ENCODE peak calls at places on chromosomes 7 and 10, in five cellular contexts. One of them, this sample, is unnamed.
A peak's percentile ranks its signal among the peaks of the same experiment; 100 is the strongest.

GRCh38 chr7:138658889-138659288 is 42.3 kb downstream of the SVOPL start:
- DNase-seq in WTC11: no peak
- DNase-seq in A549: no peak
- DNase-seq in K562: no peak
- DNase-seq in HCT116: no peak
- DNase-seq in this sample: no peak

GRCh38 chr7:50658696-50659095 is 93.5 kb upstream of the DDC start:
- DNase-seq in HCT116: no peak
- DNase-seq in K562: no peak
- DNase-seq in WTC11: no peak
- DNase-seq in A549: no peak
- DNase-seq in this sample: no peak

GRCh38 chr10:36534471-36535002 is 590.9 kb upstream of the ANKRD30A start:
- DNase-seq in HCT116: no peak
- DNase-seq in A549: peak; percentile 3
- DNase-seq in K562: no peak
- DNase-seq in WTC11: no peak
- DNase-seq in this sample: peak; percentile 94

GRCh38 chr7:10919923-10920322 is 53.7 kb upstream of the PHF14 start:
- DNase-seq in A549: no peak
- DNase-seq in HCT116: no peak
- DNase-seq in WTC11: no peak
- DNase-seq in K562: no peak
- DNase-seq in this sample: no peak

GRCh38 chr7:158829021-158829341 is 328 bp downstream of the ESYT2 start:
- DNase-seq in A549: peak; percentile 60
- DNase-seq in WTC11: peak; percentile 63
- DNase-seq in HCT116: no peak
- DNase-seq in K562: no peak
- DNase-seq in this sample: peak; percentile 91

GRCh38 chr7:92944633-92945032 is 108.3 kb upstream of the CDK6 start:
- DNase-seq in A549: no peak
- DNase-seq in HCT116: no peak
- DNase-seq in K562: no peak
- DNase-seq in WTC11: no peak
- DNase-seq in this sample: no peak

GRCh38 chr7:121023683-121024507 is 35.4 kb downstream of the CPED1 start:
- DNase-seq in WTC11: no peak
- DNase-seq in A549: no peak
- DNase-seq in HCT116: no peak
- DNase-seq in K562: no peak
- DNase-seq in this sample: no peak

GRCh38 chr10:89207801-89208551 is 859 bp upstream of the CH25H start:
- DNase-seq in A549: peak; percentile 19
- DNase-seq in WTC11: peak; percentile 49
- DNase-seq in HCT116: no peak
- DNase-seq in K562: no peak
- DNase-seq in this sample: peak; percentile 43

GRCh38 chr10:71351628-71352319 is 32.7 kb downstream of the SLC29A3 start:
- DNase-seq in WTC11: no peak
- DNase-seq in K562: no peak
- DNase-seq in HCT116: no peak
- DNase-seq in A549: no peak
- DNase-seq in this sample: no peak

GRCh38 chr10:8034666-8035640 is 19.5 kb upstream of the GATA3 start:
- DNase-seq in K562: no peak
- DNase-seq in WTC11: no peak
- DNase-seq in A549: no peak
- DNase-seq in HCT116: no peak
- DNase-seq in this sample: no peak

GRCh38 chr7:22587322-22587721 is 87.3 kb upstream of the STEAP1B start:
- DNase-seq in HCT116: no peak
- DNase-seq in WTC11: no peak
- DNase-seq in K562: no peak
- DNase-seq in A549: no peak
- DNase-seq in this sample: peak; percentile 53

GRCh38 chr10:35353399-35353798 is 17.1 kb downstream of the CCNY start:
- DNase-seq in HCT116: no peak
- DNase-seq in WTC11: no peak
- DNase-seq in A549: no peak
- DNase-seq in K562: no peak
- DNase-seq in this sample: no peak

GRCh38 chr7:97145068-97145467 is 27.6 kb downstream of the SDHAF3 start:
- DNase-seq in WTC11: no peak
- DNase-seq in A549: no peak
- DNase-seq in K562: no peak
- DNase-seq in HCT116: no peak
- DNase-seq in this sample: peak; percentile 56

GRCh38 chr7:82443801-82444219 is 233 bp upstream of the CACNA2D1 start:
- DNase-seq in WTC11: peak; percentile 78
- DNase-seq in HCT116: no peak
- DNase-seq in A549: peak; percentile 84
- DNase-seq in K562: no peak
- DNase-seq in this sample: peak; percentile 68

GRCh38 chr10:2978574-2979266 is 88.6 kb upstream of the PFKP start:
- DNase-seq in WTC11: no peak
- DNase-seq in A549: no peak
- DNase-seq in HCT116: no peak
- DNase-seq in K562: no peak
- DNase-seq in this sample: no peak

GRCh38 chr7:79876769-79877362 is 257.8 kb upstream of the GNAI1 start:
- DNase-seq in HCT116: no peak
- DNase-seq in K562: no peak
- DNase-seq in WTC11: no peak
- DNase-seq in A549: no peak
- DNase-seq in this sample: peak; percentile 16

GRCh38 chr7:138625084-138625848 is 75.9 kb downstream of the SVOPL start:
- DNase-seq in K562: no peak
- DNase-seq in WTC11: no peak
- DNase-seq in HCT116: no peak
- DNase-seq in A549: no peak
- DNase-seq in this sample: peak; percentile 74

GRCh38 chr10:44997105-44997748 is 3.5 kb upstream of the ZNF22 start:
- DNase-seq in HCT116: no peak
- DNase-seq in K562: no peak
- DNase-seq in A549: no peak
- DNase-seq in WTC11: no peak
- DNase-seq in this sample: no peak

GRCh38 chr10:44995914-44996633 is 4.6 kb upstream of the ZNF22 start:
- DNase-seq in WTC11: no peak
- DNase-seq in A549: no peak
- DNase-seq in K562: no peak
- DNase-seq in HCT116: no peak
- DNase-seq in this sample: peak; percentile 59

GRCh38 chr10:44993922-44994751 is 6.6 kb upstream of the ZNF22 start:
- DNase-seq in A549: no peak
- DNase-seq in HCT116: no peak
- DNase-seq in K562: no peak
- DNase-seq in WTC11: no peak
- DNase-seq in this sample: no peak

GRCh38 chr10:44994752-44995530 is 5.8 kb upstream of the ZNF22 start:
- DNase-seq in HCT116: no peak
- DNase-seq in WTC11: no peak
- DNase-seq in K562: no peak
- DNase-seq in A549: no peak
- DNase-seq in this sample: no peak

GRCh38 chr10:44995581-44995913 is 5.2 kb upstream of the ZNF22 start:
- DNase-seq in K562: no peak
- DNase-seq in A549: no peak
- DNase-seq in HCT116: no peak
- DNase-seq in WTC11: no peak
- DNase-seq in this sample: peak; percentile 68
- TF ChIP-seq MAX in K562: no peak
- TF ChIP-seq MAX in A549: no peak
- TF ChIP-seq MAX in HCT116: no peak
- TF ChIP-seq MAX in WTC11: no peak
- TF ChIP-seq MAX in this sample: no peak

DNA sequence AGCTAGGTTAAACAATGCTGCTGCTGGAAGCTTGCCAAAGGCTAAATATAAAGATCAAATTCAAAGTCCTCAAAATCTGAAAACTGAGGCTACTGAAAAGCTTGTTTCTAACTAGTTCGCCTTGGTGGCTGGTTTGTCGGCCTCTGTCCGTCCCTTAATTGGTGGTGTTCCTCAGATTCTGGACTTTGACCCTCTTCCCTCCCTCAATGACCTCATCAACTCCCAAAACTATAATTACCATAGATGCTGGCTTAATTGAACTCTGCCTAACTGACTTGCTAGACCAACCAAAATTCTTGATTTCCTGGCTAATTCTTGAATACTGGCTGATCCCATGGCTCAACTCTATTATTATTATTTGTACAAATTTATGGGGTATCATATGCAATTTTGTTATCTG is 15.6 kb downstream of the ARHGAP21 start:
- DNase-seq in WTC11: no peak
- DNase-seq in HCT116: no peak
- DNase-seq in A549: no peak
- DNase-seq in K562: no peak
- DNase-seq in this sample: no peak
- TF ChIP-seq MAX in WTC11: no peak
- TF ChIP-seq MAX in HCT116: no peak
- TF ChIP-seq MAX in A549: no peak
- TF ChIP-seq MAX in K562: no peak
- TF ChIP-seq MAX in this sample: no peak

GRCh38 chr10:128036746-128037542 is 89.3 kb downstream of the MKI67 start:
- DNase-seq in HCT116: peak; percentile 10
- DNase-seq in A549: no peak
- DNase-seq in K562: no peak
- DNase-seq in WTC11: no peak
- DNase-seq in this sample: no peak
- TF ChIP-seq MAX in HCT116: peak; percentile 76
- TF ChIP-seq MAX in A549: no peak
- TF ChIP-seq MAX in K562: no peak
- TF ChIP-seq MAX in WTC11: no peak
- TF ChIP-seq MAX in this sample: no peak

DNA sequence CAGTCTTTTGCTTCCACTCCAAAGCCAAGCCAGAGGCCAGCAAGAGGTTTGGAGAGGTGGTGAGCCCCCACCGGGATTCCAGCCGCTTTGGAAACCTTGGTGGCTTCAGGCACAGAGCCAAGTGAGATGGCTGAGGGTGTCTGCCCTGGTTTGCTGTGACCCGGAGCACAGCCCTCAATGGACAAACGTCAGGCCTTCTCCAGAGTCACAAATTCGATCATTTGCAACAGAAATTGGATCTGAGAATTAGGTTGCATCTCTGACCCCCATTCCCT is 885 bp upstream of the NKX1-2 start:
- DNase-seq in WTC11: no peak
- DNase-seq in A549: no peak
- DNase-seq in HCT116: no peak
- DNase-seq in K562: no peak
- DNase-seq in this sample: no peak
- TF ChIP-seq MAX in WTC11: no peak
- TF ChIP-seq MAX in A549: no peak
- TF ChIP-seq MAX in HCT116: no peak
- TF ChIP-seq MAX in K562: no peak
- TF ChIP-seq MAX in this sample: no peak

GRCh38 chr7:44590910-44591309 is 8.9 kb upstream of the TMED4 start:
- DNase-seq in WTC11: no peak
- DNase-seq in A549: no peak
- DNase-seq in K562: no peak
- DNase-seq in HCT116: no peak
- DNase-seq in this sample: no peak
- TF ChIP-seq MAX in WTC11: no peak
- TF ChIP-seq MAX in A549: no peak
- TF ChIP-seq MAX in K562: no peak
- TF ChIP-seq MAX in HCT116: no peak
- TF ChIP-seq MAX in this sample: no peak

DNA sequence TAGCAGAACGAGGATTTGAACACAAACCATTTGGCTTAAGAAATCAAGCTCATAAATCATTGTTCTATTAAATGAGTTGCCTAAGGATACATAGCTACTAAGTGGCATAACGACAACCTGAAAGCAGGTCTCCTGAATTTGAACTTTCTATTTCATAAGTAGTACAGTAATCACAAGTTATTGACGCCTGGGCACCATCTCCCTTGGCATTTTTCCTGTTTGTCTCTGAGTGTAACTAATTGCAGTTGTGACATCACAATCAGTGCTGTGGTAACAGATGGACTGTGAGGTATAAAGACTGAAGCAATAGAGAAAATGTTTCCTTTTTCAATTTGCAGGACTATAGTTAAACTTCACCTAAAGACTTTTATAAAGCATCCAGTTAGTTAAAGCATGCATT is 6.4 kb upstream of the CSTF2T start:
- DNase-seq in K562: no peak
- DNase-seq in WTC11: no peak
- DNase-seq in A549: no peak
- DNase-seq in HCT116: no peak
- DNase-seq in this sample: no peak
- TF ChIP-seq MAX in K562: no peak
- TF ChIP-seq MAX in WTC11: no peak
- TF ChIP-seq MAX in A549: no peak
- TF ChIP-seq MAX in HCT116: no peak
- TF ChIP-seq MAX in this sample: no peak

DNA sequence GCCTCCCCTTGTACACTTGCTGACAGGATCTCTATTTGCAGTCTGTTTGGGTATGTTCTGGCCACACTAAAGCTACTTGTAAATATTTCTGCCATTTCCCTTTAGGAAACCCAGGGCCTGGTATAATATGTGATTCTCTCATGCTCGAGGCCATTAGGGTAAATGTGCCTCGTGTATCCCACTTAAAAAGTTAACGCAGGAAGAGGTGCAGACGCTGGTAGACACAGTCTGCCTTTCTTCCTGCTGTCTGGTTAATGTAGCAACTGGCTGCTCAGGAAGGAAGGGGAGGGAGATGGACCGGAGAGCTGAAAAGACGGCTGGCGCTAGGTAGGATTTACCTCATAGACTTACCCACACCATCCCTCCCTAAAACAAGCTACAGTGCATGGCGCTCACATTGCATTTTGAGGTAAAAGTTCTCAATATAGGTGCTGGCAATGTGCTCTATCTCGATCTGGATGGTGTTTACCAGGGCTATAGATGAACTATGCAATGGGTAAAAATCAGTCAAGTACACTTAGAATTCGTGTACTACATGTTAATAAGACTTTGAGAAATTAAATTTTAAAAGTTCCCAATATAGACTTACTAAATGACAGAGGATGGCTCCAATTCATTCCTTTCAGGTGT is 125.9 kb downstream of the JAZF1 start:
- DNase-seq in WTC11: no peak
- DNase-seq in K562: no peak
- DNase-seq in A549: no peak
- DNase-seq in HCT116: no peak
- DNase-seq in this sample: no peak
- TF ChIP-seq MAX in WTC11: no peak
- TF ChIP-seq MAX in K562: no peak
- TF ChIP-seq MAX in A549: peak; percentile 85
- TF ChIP-seq MAX in HCT116: no peak
- TF ChIP-seq MAX in this sample: no peak

This sample was measured in NB4.